ENCODE peak calls at places on chromosomes 5 and 9, in eight cellular contexts. H is HS-5; S is endothelial cell; G is COR-L47; F is NCI-H2029; D is activated naive CD8-positive, alpha-beta T cell treated with anti-CD3 and anti-CD28 coated beads, Interleukin-2, amount 50 U/mL, for 24 hours; U is natural killer cell; W is mucosa of descending colon. A is an unnamed sample.

GRCh38 chr5:79474416-79475173 is 39.3 kb downstream of the HOMER1 start:
- DNase-seq in H (no peak), S (no peak), G (no peak), F (no peak), D (no peak), U (no peak), W (no peak), A (no peak)

GRCh38 chr5:128469924-128470323 is 68.1 kb downstream of the FBN2 start:
- DNase-seq in H (peak), S (no peak), G (no peak), F (no peak), D (no peak), U (no peak), W (no peak), A (no peak)

GRCh38 chr5:158991391-158991790 is 108.3 kb downstream of the EBF1 start:
- DNase-seq in H (no peak), S (no peak), G (no peak), F (no peak), D (no peak), U (no peak), W (no peak), A (no peak)

GRCh38 chr5:142621227-142621626 is 64.7 kb downstream of the FGF1 start:
- DNase-seq in H (peak), S (no peak), G (no peak), F (no peak), D (no peak), U (no peak), W (no peak), A (no peak)

GRCh38 chr5:151034422-151035379 is 14.3 kb downstream of the GPX3 start:
- DNase-seq in H (no peak), S (no peak), G (no peak), F (no peak), D (no peak), U (no peak), W (no peak), A (no peak)

GRCh38 chr5:154762261-154762660 is 7.1 kb downstream of the LARP1 start:
- DNase-seq in H (no peak), S (no peak), G (no peak), F (no peak), D (no peak), U (no peak), W (no peak), A (no peak)

GRCh38 chr5:177336112-177336511 is 15.4 kb downstream of the LMAN2 start:
- DNase-seq in H (no peak), S (peak), G (no peak), F (no peak), D (peak), U (no peak), W (no peak), A (no peak)

GRCh38 chr9:126470251-126470993 is 143.3 kb upstream of the LMX1B start:
- DNase-seq in H (no peak), S (no peak), G (no peak), F (no peak), D (no peak), U (no peak), W (no peak), A (no peak)

GRCh38 chr9:100472725-100473261 is at the start of gene TMEFF1:
- DNase-seq in H (no peak), S (peak), G (peak), F (no peak), D (peak), U (no peak), W (peak), A (peak)

GRCh38 chr9:131701434-131701781 is 38.5 kb downstream of the RAPGEF1 start:
- DNase-seq in H (no peak), S (no peak), G (no peak), F (no peak), D (no peak), U (no peak), W (no peak), A (no peak)

GRCh38 chr9:131201856-131202255 is 74.5 kb downstream of the FAM78A start:
- DNase-seq in H (no peak), S (no peak), G (no peak), F (no peak), D (no peak), U (no peak), W (no peak), A (no peak)

GRCh38 chr9:123717581-123717980 is 212.3 kb downstream of the DENND1A start:
- DNase-seq in H (no peak), S (no peak), G (no peak), F (no peak), D (no peak), U (no peak), W (no peak), A (no peak)

GRCh38 chr9:102499468-102499867 is 495.7 kb upstream of the CYLC2 start:
- DNase-seq in H (no peak), S (no peak), G (no peak), F (no peak), D (no peak), U (no peak), W (no peak), A (no peak)

GRCh38 chr5:142184939-142185526 is 76.5 kb downstream of the NDFIP1 start:
- DNase-seq in H (no peak), S (no peak), G (no peak), F (peak), D (no peak), U (no peak), W (no peak), A (no peak)

GRCh38 chr5:139285651-139286392 is 7.7 kb upstream of the MATR3 start:
- DNase-seq in H (no peak), S (no peak), G (no peak), F (no peak), D (no peak), U (no peak), W (no peak), A (no peak)

GRCh38 chr9:89677696-89678393 is 73.0 kb downstream of the GADD45G start:
- DNase-seq in H (no peak), S (no peak), G (peak), F (peak), D (no peak), U (no peak), W (no peak), A (peak)

GRCh38 chr5:3004361-3005080 is 253.0 kb upstream of the IRX2 start:
- DNase-seq in H (no peak), S (no peak), G (no peak), F (no peak), D (no peak), U (no peak), W (no peak), A (no peak)

GRCh38 chr9:95081998-95082397 is 235.5 kb downstream of the FANCC start:
- DNase-seq in H (no peak), S (no peak), G (no peak), F (no peak), D (no peak), U (no peak), W (no peak), A (no peak)

GRCh38 chr5:95235439-95235982 is 49.4 kb downstream of the MCTP1 start:
- DNase-seq in H (no peak), S (no peak), G (no peak), F (no peak), D (no peak), U (no peak), W (no peak), A (no peak)